ENCODE peak calls at places on chromosomes 13 and 19, in six cellular contexts. One of them, this sample, is unnamed.

GRCh38 chr13:44354884-44355283 is 18.7 kb upstream of the SERP2 start:
- DNase-seq in pancreas: no peak
- DNase-seq in naive thymus-derived CD4-positive, alpha-beta T cell: no peak
- DNase-seq in BE2C: no peak
- DNase-seq in central memory CD4-positive, alpha-beta T cell: no peak
- DNase-seq in neural crest cell: no peak
- DNase-seq in this sample: no peak

GRCh38 chr19:52917531-52917930 is 5.7 kb downstream of the ZNF888 start:
- DNase-seq in naive thymus-derived CD4-positive, alpha-beta T cell: no peak
- DNase-seq in BE2C: no peak
- DNase-seq in neural crest cell: no peak
- DNase-seq in central memory CD4-positive, alpha-beta T cell: no peak
- DNase-seq in pancreas: no peak
- DNase-seq in this sample: no peak

GRCh38 chr13:45104294-45104693 is 16.0 kb upstream of the GTF2F2 start:
- DNase-seq in pancreas: no peak
- DNase-seq in naive thymus-derived CD4-positive, alpha-beta T cell: no peak
- DNase-seq in neural crest cell: no peak
- DNase-seq in central memory CD4-positive, alpha-beta T cell: no peak
- DNase-seq in BE2C: no peak
- DNase-seq in this sample: no peak

GRCh38 chr19:2251577-2252480 is 2.7 kb downstream of the AMH start:
- DNase-seq in naive thymus-derived CD4-positive, alpha-beta T cell: no peak
- DNase-seq in pancreas: peak
- DNase-seq in BE2C: peak
- DNase-seq in neural crest cell: no peak
- DNase-seq in central memory CD4-positive, alpha-beta T cell: no peak
- DNase-seq in this sample: no peak

GRCh38 chr13:96090240-96091101 is 564 bp downstream of the HS6ST3 start:
- DNase-seq in pancreas: peak
- DNase-seq in neural crest cell: peak
- DNase-seq in naive thymus-derived CD4-positive, alpha-beta T cell: no peak
- DNase-seq in BE2C: peak
- DNase-seq in central memory CD4-positive, alpha-beta T cell: no peak
- DNase-seq in this sample: no peak

GRCh38 chr13:29888306-29888705 is 37.9 kb upstream of the UBL3 start:
- DNase-seq in neural crest cell: no peak
- DNase-seq in BE2C: no peak
- DNase-seq in pancreas: no peak
- DNase-seq in central memory CD4-positive, alpha-beta T cell: no peak
- DNase-seq in naive thymus-derived CD4-positive, alpha-beta T cell: no peak
- DNase-seq in this sample: no peak

GRCh38 chr13:43127827-43128226 is 104.4 kb downstream of the DNAJC15 start:
- DNase-seq in naive thymus-derived CD4-positive, alpha-beta T cell: no peak
- DNase-seq in neural crest cell: no peak
- DNase-seq in central memory CD4-positive, alpha-beta T cell: no peak
- DNase-seq in BE2C: no peak
- DNase-seq in pancreas: no peak
- DNase-seq in this sample: no peak

GRCh38 chr13:30038884-30039283 is 188.5 kb upstream of the UBL3 start:
- DNase-seq in central memory CD4-positive, alpha-beta T cell: no peak
- DNase-seq in naive thymus-derived CD4-positive, alpha-beta T cell: no peak
- DNase-seq in pancreas: no peak
- DNase-seq in neural crest cell: no peak
- DNase-seq in BE2C: no peak
- DNase-seq in this sample: no peak

GRCh38 chr19:39518975-39519374 is 4.0 kb downstream of the SELENOV start:
- DNase-seq in pancreas: no peak
- DNase-seq in BE2C: no peak
- DNase-seq in naive thymus-derived CD4-positive, alpha-beta T cell: no peak
- DNase-seq in central memory CD4-positive, alpha-beta T cell: no peak
- DNase-seq in neural crest cell: no peak
- DNase-seq in this sample: no peak

GRCh38 chr19:35973487-35973886 is 21.5 kb upstream of the SDHAF1 start:
- DNase-seq in pancreas: no peak
- DNase-seq in BE2C: no peak
- DNase-seq in neural crest cell: no peak
- DNase-seq in central memory CD4-positive, alpha-beta T cell: no peak
- DNase-seq in naive thymus-derived CD4-positive, alpha-beta T cell: no peak
- DNase-seq in this sample: no peak

GRCh38 chr13:75226092-75226491 is 255.9 kb downstream of the TBC1D4 start:
- DNase-seq in pancreas: no peak
- DNase-seq in naive thymus-derived CD4-positive, alpha-beta T cell: no peak
- DNase-seq in BE2C: no peak
- DNase-seq in neural crest cell: no peak
- DNase-seq in central memory CD4-positive, alpha-beta T cell: no peak
- DNase-seq in this sample: no peak

GRCh38 chr19:7795555-7796161 is 32.6 kb downstream of the CLEC4M start:
- DNase-seq in neural crest cell: no peak
- DNase-seq in pancreas: no peak
- DNase-seq in naive thymus-derived CD4-positive, alpha-beta T cell: no peak
- DNase-seq in central memory CD4-positive, alpha-beta T cell: no peak
- DNase-seq in BE2C: no peak
- DNase-seq in this sample: no peak

GRCh38 chr13:40508767-40509342 is 157.6 kb downstream of the FOXO1 start:
- DNase-seq in pancreas: no peak
- DNase-seq in central memory CD4-positive, alpha-beta T cell: no peak
- DNase-seq in BE2C: no peak
- DNase-seq in neural crest cell: no peak
- DNase-seq in naive thymus-derived CD4-positive, alpha-beta T cell: no peak
- DNase-seq in this sample: no peak

GRCh38 chr19:55647732-55648656 is at the start of gene CCDC106:
- DNase-seq in naive thymus-derived CD4-positive, alpha-beta T cell: peak
- DNase-seq in neural crest cell: peak
- DNase-seq in pancreas: peak
- DNase-seq in central memory CD4-positive, alpha-beta T cell: peak
- DNase-seq in BE2C: peak
- DNase-seq in this sample: peak

GRCh38 chr13:59776924-59777690 is 386.6 kb downstream of the DIAPH3 start:
- DNase-seq in central memory CD4-positive, alpha-beta T cell: no peak
- DNase-seq in neural crest cell: no peak
- DNase-seq in naive thymus-derived CD4-positive, alpha-beta T cell: no peak
- DNase-seq in pancreas: no peak
- DNase-seq in BE2C: no peak
- DNase-seq in this sample: no peak

GRCh38 chr19:23913931-23914330 is 755 bp upstream of the ZNF726 start:
- DNase-seq in pancreas: no peak
- DNase-seq in central memory CD4-positive, alpha-beta T cell: no peak
- DNase-seq in naive thymus-derived CD4-positive, alpha-beta T cell: no peak
- DNase-seq in BE2C: no peak
- DNase-seq in neural crest cell: no peak
- DNase-seq in this sample: no peak

GRCh38 chr13:105848494-105848893 is 687.0 kb downstream of the EFNB2 start:
- DNase-seq in BE2C: no peak
- DNase-seq in neural crest cell: no peak
- DNase-seq in central memory CD4-positive, alpha-beta T cell: no peak
- DNase-seq in pancreas: no peak
- DNase-seq in naive thymus-derived CD4-positive, alpha-beta T cell: no peak
- DNase-seq in this sample: no peak

GRCh38 chr19:10565028-10565566 is 713 bp downstream of the KRI1 start:
- DNase-seq in pancreas: peak
- DNase-seq in neural crest cell: no peak
- DNase-seq in central memory CD4-positive, alpha-beta T cell: peak
- DNase-seq in BE2C: peak
- DNase-seq in naive thymus-derived CD4-positive, alpha-beta T cell: peak
- DNase-seq in this sample: peak

GRCh38 chr19:28887920-28888618 is 324.9 kb downstream of the UQCRFS1 start:
- DNase-seq in neural crest cell: no peak
- DNase-seq in pancreas: peak
- DNase-seq in central memory CD4-positive, alpha-beta T cell: no peak
- DNase-seq in naive thymus-derived CD4-positive, alpha-beta T cell: peak
- DNase-seq in BE2C: no peak
- DNase-seq in this sample: no peak

GRCh38 chr19:38004505-38005223 is 97.7 kb downstream of the SIPA1L3 start:
- DNase-seq in naive thymus-derived CD4-positive, alpha-beta T cell: no peak
- DNase-seq in neural crest cell: peak
- DNase-seq in central memory CD4-positive, alpha-beta T cell: no peak
- DNase-seq in pancreas: peak
- DNase-seq in BE2C: peak
- DNase-seq in this sample: no peak

GRCh38 chr13:38167164-38167822 is 182.4 kb upstream of the UFM1 start:
- DNase-seq in naive thymus-derived CD4-positive, alpha-beta T cell: no peak
- DNase-seq in neural crest cell: no peak
- DNase-seq in pancreas: no peak
- DNase-seq in central memory CD4-positive, alpha-beta T cell: no peak
- DNase-seq in BE2C: no peak
- DNase-seq in this sample: no peak

GRCh38 chr13:46577656-46578589 is 25.0 kb downstream of the LRCH1 start:
- DNase-seq in central memory CD4-positive, alpha-beta T cell: no peak
- DNase-seq in naive thymus-derived CD4-positive, alpha-beta T cell: no peak
- DNase-seq in neural crest cell: no peak
- DNase-seq in pancreas: no peak
- DNase-seq in BE2C: no peak
- DNase-seq in this sample: no peak

GRCh38 chr19:32233091-32233490 is 112.3 kb upstream of the ZNF507 start:
- DNase-seq in naive thymus-derived CD4-positive, alpha-beta T cell: no peak
- DNase-seq in BE2C: no peak
- DNase-seq in pancreas: no peak
- DNase-seq in central memory CD4-positive, alpha-beta T cell: no peak
- DNase-seq in neural crest cell: no peak
- DNase-seq in this sample: no peak

GRCh38 chr19:58311345-58311744 is 6.2 kb downstream of the ERVK3-1 start:
- DNase-seq in central memory CD4-positive, alpha-beta T cell: no peak
- DNase-seq in naive thymus-derived CD4-positive, alpha-beta T cell: no peak
- DNase-seq in pancreas: no peak
- DNase-seq in neural crest cell: no peak
- DNase-seq in BE2C: no peak
- DNase-seq in this sample: no peak

GRCh38 chr13:59300347-59301165 is 863.2 kb downstream of the DIAPH3 start:
- DNase-seq in BE2C: no peak
- DNase-seq in pancreas: no peak
- DNase-seq in naive thymus-derived CD4-positive, alpha-beta T cell: no peak
- DNase-seq in neural crest cell: no peak
- DNase-seq in central memory CD4-positive, alpha-beta T cell: no peak
- DNase-seq in this sample: no peak

This sample was measured in activated CD4-positive, alpha-beta T cell treated with anti-CD3 and anti-CD28 coated beads, Interleukin-2, amount 50 U/mL, for 4 hours.